ENCODE peak calls at places on chromosomes 2 and 18, in seven cellular contexts. One of them, this sample, is unnamed. For H3K79me2, the result is how much of the 10 kb centered on the place peaks cover.

GRCh38 chr2:71597749-71598148 is 144.4 kb downstream of the DYSF start:
- DNase-seq in fibroblast of lung: no peak
- DNase-seq in GM23248: peak
- DNase-seq in HCT116: no peak
- DNase-seq in neural progenitor cell: no peak
- DNase-seq in PC-3: no peak
- DNase-seq in Karpas-422: no peak
- DNase-seq in this sample: no peak

GRCh38 chr2:43718530-43719124 is 42.4 kb upstream of the C1GALT1C1L start:
- DNase-seq in GM23248: no peak
- DNase-seq in fibroblast of lung: no peak
- DNase-seq in PC-3: no peak
- DNase-seq in Karpas-422: no peak
- DNase-seq in HCT116: no peak
- DNase-seq in neural progenitor cell: no peak
- DNase-seq in this sample: no peak

GRCh38 chr2:206670531-206671319 is 28.4 kb downstream of the FAM237A start:
- DNase-seq in PC-3: no peak
- DNase-seq in fibroblast of lung: no peak
- DNase-seq in neural progenitor cell: no peak
- DNase-seq in HCT116: no peak
- DNase-seq in GM23248: no peak
- DNase-seq in Karpas-422: no peak
- DNase-seq in this sample: peak

GRCh38 chr18:46468431-46469180 is 188.4 kb downstream of the LOXHD1 start:
- DNase-seq in Karpas-422: no peak
- DNase-seq in GM23248: no peak
- DNase-seq in neural progenitor cell: no peak
- DNase-seq in fibroblast of lung: no peak
- DNase-seq in PC-3: no peak
- DNase-seq in HCT116: no peak
- DNase-seq in this sample: no peak

GRCh38 chr2:207706936-207707860 is 4.2 kb upstream of the CCNYL1 start:
- DNase-seq in fibroblast of lung: no peak
- DNase-seq in HCT116: no peak
- DNase-seq in neural progenitor cell: no peak
- DNase-seq in Karpas-422: no peak
- DNase-seq in PC-3: no peak
- DNase-seq in GM23248: no peak
- DNase-seq in this sample: peak

GRCh38 chr18:13382990-13383821 is 164.6 kb downstream of the LDLRAD4 start:
- DNase-seq in Karpas-422: no peak
- DNase-seq in GM23248: no peak
- DNase-seq in fibroblast of lung: no peak
- DNase-seq in PC-3: no peak
- DNase-seq in HCT116: no peak
- DNase-seq in neural progenitor cell: no peak
- DNase-seq in this sample: no peak

GRCh38 chr2:235494716-235495372 is 1.0 kb downstream of the AGAP1 start:
- DNase-seq in Karpas-422: no peak
- DNase-seq in HCT116: no peak
- DNase-seq in PC-3: peak
- DNase-seq in fibroblast of lung: peak
- DNase-seq in GM23248: peak
- DNase-seq in neural progenitor cell: peak
- DNase-seq in this sample: peak

GRCh38 chr2:217784996-217785543 is 217.7 kb downstream of the TNS1 start:
- DNase-seq in Karpas-422: no peak
- DNase-seq in GM23248: no peak
- DNase-seq in HCT116: no peak
- DNase-seq in fibroblast of lung: no peak
- DNase-seq in neural progenitor cell: no peak
- DNase-seq in PC-3: no peak
- DNase-seq in this sample: no peak

GRCh38 chr18:45639424-45639823 is 24.1 kb downstream of the SLC14A2 start:
- DNase-seq in GM23248: no peak
- DNase-seq in fibroblast of lung: no peak
- DNase-seq in HCT116: no peak
- DNase-seq in PC-3: no peak
- DNase-seq in Karpas-422: no peak
- DNase-seq in neural progenitor cell: no peak
- DNase-seq in this sample: no peak

GRCh38 chr2:192288290-192288689 is 93.6 kb upstream of the TMEFF2 start:
- DNase-seq in HCT116: no peak
- DNase-seq in Karpas-422: no peak
- DNase-seq in GM23248: peak
- DNase-seq in fibroblast of lung: no peak
- DNase-seq in PC-3: no peak
- DNase-seq in neural progenitor cell: no peak
- DNase-seq in this sample: no peak

GRCh38 chr2:64623232-64623879 is 30.4 kb downstream of the SERTAD2 start:
- DNase-seq in HCT116: no peak
- DNase-seq in PC-3: no peak
- DNase-seq in neural progenitor cell: no peak
- DNase-seq in Karpas-422: no peak
- DNase-seq in GM23248: no peak
- DNase-seq in fibroblast of lung: no peak
- DNase-seq in this sample: no peak

GRCh38 chr2:36951030-36951518 is 15.3 kb downstream of the STRN start:
- DNase-seq in fibroblast of lung: no peak
- DNase-seq in Karpas-422: no peak
- DNase-seq in GM23248: no peak
- DNase-seq in PC-3: no peak
- DNase-seq in neural progenitor cell: no peak
- DNase-seq in HCT116: no peak
- DNase-seq in this sample: no peak

GRCh38 chr18:49788327-49788908 is 24.9 kb downstream of the ACAA2 start:
- DNase-seq in Karpas-422: no peak
- DNase-seq in neural progenitor cell: no peak
- DNase-seq in PC-3: peak
- DNase-seq in HCT116: no peak
- DNase-seq in fibroblast of lung: peak
- DNase-seq in GM23248: peak
- DNase-seq in this sample: peak

GRCh38 chr2:110101280-110101844 is 14.3 kb downstream of the MALL start:
- DNase-seq in HCT116: peak
- DNase-seq in GM23248: peak
- DNase-seq in Karpas-422: no peak
- DNase-seq in neural progenitor cell: no peak
- DNase-seq in PC-3: peak
- DNase-seq in fibroblast of lung: peak
- DNase-seq in this sample: peak

GRCh38 chr2:198546091-198546490 is 741.7 kb downstream of the PLCL1 start:
- DNase-seq in GM23248: no peak
- DNase-seq in PC-3: no peak
- DNase-seq in neural progenitor cell: no peak
- DNase-seq in Karpas-422: no peak
- DNase-seq in fibroblast of lung: peak
- DNase-seq in HCT116: no peak
- DNase-seq in this sample: no peak

GRCh38 chr2:174546519-174547506 is 50.8 kb downstream of the WIPF1 start:
- DNase-seq in PC-3: peak
- DNase-seq in GM23248: peak
- DNase-seq in fibroblast of lung: peak
- DNase-seq in Karpas-422: peak
- DNase-seq in HCT116: peak
- DNase-seq in neural progenitor cell: peak
- DNase-seq in this sample: peak

GRCh38 chr18:78912336-78912735 is 67.3 kb upstream of the SALL3 start:
- DNase-seq in HCT116: no peak
- DNase-seq in neural progenitor cell: no peak
- DNase-seq in PC-3: no peak
- DNase-seq in fibroblast of lung: no peak
- DNase-seq in Karpas-422: no peak
- DNase-seq in GM23248: no peak
- DNase-seq in this sample: no peak

GRCh38 chr18:70464343-70465114 is 175.7 kb downstream of the SOCS6 start:
- DNase-seq in neural progenitor cell: peak
- DNase-seq in fibroblast of lung: peak
- DNase-seq in Karpas-422: no peak
- DNase-seq in PC-3: peak
- DNase-seq in HCT116: peak
- DNase-seq in GM23248: peak
- DNase-seq in this sample: peak

GRCh38 chr18:12991839-12992216 is 666 bp downstream of the CEP192 start:
- DNase-seq in neural progenitor cell: no peak
- DNase-seq in GM23248: peak
- DNase-seq in fibroblast of lung: no peak
- DNase-seq in PC-3: no peak
- DNase-seq in Karpas-422: no peak
- DNase-seq in HCT116: no peak
- DNase-seq in this sample: no peak

GRCh38 chr2:16662440-16662839 is 3.2 kb downstream of the CYRIA start:
- DNase-seq in GM23248: no peak
- DNase-seq in PC-3: no peak
- DNase-seq in fibroblast of lung: peak
- DNase-seq in HCT116: no peak
- DNase-seq in Karpas-422: no peak
- DNase-seq in neural progenitor cell: no peak
- DNase-seq in this sample: peak

GRCh38 chr2:159982270-159982669 is 80.1 kb downstream of the PLA2R1 start:
- DNase-seq in Karpas-422: no peak
- DNase-seq in neural progenitor cell: no peak
- DNase-seq in fibroblast of lung: peak
- DNase-seq in PC-3: peak
- DNase-seq in GM23248: peak
- DNase-seq in HCT116: no peak
- DNase-seq in this sample: peak

GRCh38 chr2:127219716-127220090 is 396 bp downstream of the CYP27C1 start:
- DNase-seq in HCT116: no peak
- DNase-seq in Karpas-422: no peak
- DNase-seq in fibroblast of lung: no peak
- DNase-seq in neural progenitor cell: peak
- DNase-seq in GM23248: peak
- DNase-seq in PC-3: peak
- DNase-seq in this sample: no peak
- H3K9ac ChIP-seq in HCT116: no peak
- H3K9ac ChIP-seq in Karpas-422: no peak
- H3K9ac ChIP-seq in fibroblast of lung: no peak
- H3K9ac ChIP-seq in neural progenitor cell: peak
- H3K9ac ChIP-seq in GM23248: peak
- H3K9ac ChIP-seq in PC-3: peak
- H3K9ac ChIP-seq in this sample: peak

GRCh38 chr2:134919360-134920210 is 963 bp downstream of the CCNT2 start:
- DNase-seq in Karpas-422: peak
- DNase-seq in neural progenitor cell: no peak
- DNase-seq in GM23248: peak
- DNase-seq in fibroblast of lung: peak
- DNase-seq in HCT116: no peak
- DNase-seq in PC-3: peak
- DNase-seq in this sample: peak

GRCh38 chr2:134917958-134918517 is 584 bp upstream of the CCNT2 start:
- DNase-seq in HCT116: no peak
- DNase-seq in PC-3: peak
- DNase-seq in fibroblast of lung: no peak
- DNase-seq in GM23248: peak
- DNase-seq in Karpas-422: no peak
- DNase-seq in neural progenitor cell: no peak
- DNase-seq in this sample: no peak

GRCh38 chr2:134917219-134917957 is 1.2 kb upstream of the CCNT2 start:
- DNase-seq in fibroblast of lung: no peak
- DNase-seq in Karpas-422: peak
- DNase-seq in GM23248: no peak
- DNase-seq in neural progenitor cell: peak
- DNase-seq in PC-3: no peak
- DNase-seq in HCT116: no peak
- DNase-seq in this sample: no peak

DNA sequence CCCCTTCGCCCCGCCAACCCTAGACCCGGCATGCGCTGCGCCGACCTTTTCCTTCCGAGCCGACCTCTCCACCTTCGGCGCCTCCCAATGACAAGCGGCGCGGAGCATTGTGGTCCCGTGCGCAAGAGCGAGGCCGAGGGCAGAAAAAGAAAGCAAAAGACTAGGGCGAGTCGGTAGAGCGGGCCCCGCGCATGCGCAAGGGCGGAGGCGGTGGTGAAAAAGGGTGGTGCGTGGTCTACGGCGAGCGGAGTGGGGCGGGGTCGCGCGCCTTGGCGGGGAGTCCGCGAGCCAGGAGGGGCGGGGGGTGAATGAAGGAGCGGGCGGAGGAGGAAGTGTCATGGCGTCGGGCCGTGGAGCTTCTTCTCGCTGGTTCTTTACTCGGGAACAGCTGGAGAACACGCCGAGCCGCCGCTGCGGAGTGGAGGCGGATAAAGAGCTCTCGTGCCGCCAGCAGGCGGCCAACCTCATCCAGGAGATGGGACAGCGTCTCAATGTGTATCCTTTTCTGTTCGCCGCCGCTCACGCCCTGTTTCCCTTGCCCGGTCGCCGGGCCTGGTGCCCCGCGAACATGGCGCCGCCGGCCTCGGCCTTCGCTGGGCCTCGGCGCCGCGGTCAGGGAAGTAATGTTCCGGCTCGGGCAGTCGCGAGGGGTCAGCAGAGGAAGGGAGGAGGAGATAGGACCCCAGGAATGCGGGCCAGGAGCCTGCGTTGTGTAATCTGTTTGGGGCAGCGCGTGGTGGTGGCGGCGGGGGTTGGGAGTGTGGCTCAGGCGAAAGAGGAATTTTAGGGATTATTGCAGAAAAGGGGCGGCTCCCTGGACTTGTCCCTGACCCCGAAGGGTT is at the start of gene CCNT2:
- DNase-seq in GM23248: peak
- DNase-seq in Karpas-422: peak
- DNase-seq in PC-3: peak
- DNase-seq in fibroblast of lung: peak
- DNase-seq in HCT116: peak
- DNase-seq in neural progenitor cell: peak
- DNase-seq in this sample: peak
- H3K79me2 ChIP-seq in GM23248: half or more
- H3K79me2 ChIP-seq in Karpas-422: under half
- H3K79me2 ChIP-seq in PC-3: half or more
- H3K79me2 ChIP-seq in fibroblast of lung: under half
- H3K79me2 ChIP-seq in HCT116: half or more
- H3K79me2 ChIP-seq in neural progenitor cell: half or more
- H3K79me2 ChIP-seq in this sample: half or more

GRCh38 chr18:11392292-11392691 is 217.1 kb upstream of the SLC35G4 start:
- DNase-seq in PC-3: no peak
- DNase-seq in HCT116: peak
- DNase-seq in GM23248: no peak
- DNase-seq in neural progenitor cell: peak
- DNase-seq in fibroblast of lung: no peak
- DNase-seq in Karpas-422: peak
- DNase-seq in this sample: no peak
- H2AFZ ChIP-seq in PC-3: no peak
- H2AFZ ChIP-seq in HCT116: no peak
- H2AFZ ChIP-seq in GM23248: no peak
- H2AFZ ChIP-seq in neural progenitor cell: peak
- H2AFZ ChIP-seq in fibroblast of lung: no peak
- H2AFZ ChIP-seq in Karpas-422: no peak
- H2AFZ ChIP-seq in this sample: no peak

DNA sequence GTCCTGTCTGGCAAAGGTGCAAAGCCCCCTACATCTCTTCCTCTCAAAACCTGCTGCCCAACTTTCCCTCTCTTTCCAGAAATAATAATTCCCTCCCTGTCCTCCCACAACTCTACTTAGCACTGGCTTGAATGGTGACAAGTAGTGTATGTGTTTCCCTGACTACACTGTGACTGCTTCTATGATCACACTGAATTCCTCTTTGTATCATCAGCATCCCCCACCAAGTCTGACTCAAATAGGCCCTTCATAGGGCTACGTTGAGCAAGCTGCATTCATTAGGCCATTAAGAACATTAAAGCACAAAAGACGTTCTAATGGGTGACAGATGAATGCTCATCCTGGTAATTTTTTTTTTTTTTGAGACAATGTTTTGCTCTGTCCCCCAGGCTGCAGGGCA is 13.7 kb upstream of the ST3GAL5 start:
- DNase-seq in PC-3: no peak
- DNase-seq in GM23248: peak
- DNase-seq in Karpas-422: no peak
- DNase-seq in fibroblast of lung: no peak
- DNase-seq in neural progenitor cell: no peak
- DNase-seq in HCT116: no peak
- DNase-seq in this sample: peak
- H3K9ac ChIP-seq in PC-3: no peak
- H3K9ac ChIP-seq in GM23248: peak
- H3K9ac ChIP-seq in Karpas-422: no peak
- H3K9ac ChIP-seq in fibroblast of lung: no peak
- H3K9ac ChIP-seq in neural progenitor cell: no peak
- H3K9ac ChIP-seq in HCT116: no peak
- H3K9ac ChIP-seq in this sample: no peak

This sample was measured in mammary epithelial cell.